ENCODE peak calls at places on chromosomes 16 and 17, in five cellular contexts. Q is AG04450, U is GM13977, Z is AG09319, A is neural crest cell. C is an unnamed sample.
A peak's percentile ranks its signal among the peaks of the same experiment; 100 is the strongest.

GRCh38 chr17:82400830-82401229 is 17.3 kb upstream of the HEXD start:
- DNase-seq in Q (no peak), U (peak; percentile 91), Z (no peak), A (no peak), C (no peak)

GRCh38 chr17:70995997-70996396 is 826.7 kb downstream of the KCNJ2 start:
- DNase-seq in Q (no peak), U (no peak), Z (no peak), A (no peak), C (no peak)

GRCh38 chr17:65941500-65941899 is 250.4 kb downstream of the CEP112 start:
- DNase-seq in Q (no peak), U (no peak), Z (no peak), A (no peak), C (no peak)

GRCh38 chr17:46736100-46736499 is 82.4 kb downstream of the WNT3 start:
- DNase-seq in Q (no peak), U (no peak), Z (no peak), A (no peak), C (peak; percentile 13)

GRCh38 chr17:75855310-75856061 is at the start of gene WBP2:
- DNase-seq in Q (peak; percentile 99), U (peak; percentile 99), Z (peak; percentile 99), A (peak; percentile 95), C (peak; percentile 100)

GRCh38 chr17:17570207-17570797 is 21.2 kb downstream of the PEMT start:
- DNase-seq in Q (no peak), U (no peak), Z (no peak), A (no peak), C (no peak)

GRCh38 chr16:6146874-6147425 is 1049.4 kb upstream of the EEF2KMT start:
- DNase-seq in Q (no peak), U (no peak), Z (no peak), A (no peak), C (no peak)

GRCh38 chr17:7246779-7247178 is 4.5 kb upstream of the GABARAP start:
- DNase-seq in Q (no peak), U (no peak), Z (no peak), A (no peak), C (no peak)

GRCh38 chr16:12902511-12903324 is 1.3 kb downstream of the SHISA9 start:
- DNase-seq in Q (no peak), U (no peak), Z (no peak), A (peak; percentile 4), C (no peak)

GRCh38 chr17:41264599-41264998 is 579 bp upstream of the KRTAP9-6 start:
- DNase-seq in Q (no peak), U (peak; percentile 0), Z (no peak), A (no peak), C (no peak)

GRCh38 chr16:66750279-66751134 is 902 bp downstream of the DYNC1LI2 start:
- DNase-seq in Q (no peak), U (peak; percentile 36), Z (no peak), A (no peak), C (no peak)

GRCh38 chr16:2761886-2762583 is 9.6 kb downstream of the SRRM2 start:
- DNase-seq in Q (no peak), U (no peak), Z (no peak), A (no peak), C (no peak)

GRCh38 chr17:49574283-49574892 is 1.3 kb upstream of the NXPH3 start:
- DNase-seq in Q (no peak), U (peak; percentile 11), Z (no peak), A (no peak), C (no peak)

GRCh38 chr17:62995377-62995885 is 29.4 kb downstream of the TANC2 start:
- DNase-seq in Q (no peak), U (peak; percentile 26), Z (no peak), A (no peak), C (no peak)

GRCh38 chr17:45883063-45883462 is 11.3 kb upstream of the MAPT start:
- DNase-seq in Q (no peak), U (no peak), Z (no peak), A (no peak), C (no peak)

GRCh38 chr16:11949527-11949926 is 7.7 kb upstream of the NPIPB2 start:
- DNase-seq in Q (no peak), U (peak; percentile 82), Z (no peak), A (peak; percentile 8), C (no peak)

GRCh38 chr17:41058741-41059140 is 1.2 kb downstream of the KRTAP2-3 start:
- DNase-seq in Q (no peak), U (no peak), Z (no peak), A (no peak), C (no peak)

GRCh38 chr16:47311738-47312505 is 148.9 kb downstream of the ITFG1 start:
- DNase-seq in Q (no peak), U (no peak), Z (no peak), A (no peak), C (no peak)

GRCh38 chr16:19844945-19845641 is 39.6 kb downstream of the GPRC5B start:
- DNase-seq in Q (peak; percentile 78), U (no peak), Z (peak; percentile 44), A (no peak), C (no peak)

GRCh38 chr17:45315583-45316270 is 1.1 kb downstream of the MAP3K14 start:
- DNase-seq in Q (no peak), U (no peak), Z (no peak), A (no peak), C (no peak)

GRCh38 chr16:53779186-53779585 is 75.2 kb downstream of the FTO start:
- DNase-seq in Q (no peak), U (no peak), Z (no peak), A (no peak), C (no peak)

GRCh38 chr16:21083729-21084268 is 66.8 kb downstream of the DNAH3 start:
- DNase-seq in Q (no peak), U (peak; percentile 45), Z (no peak), A (peak; percentile 63), C (no peak)

GRCh38 chr17:70242781-70243437 is 73.6 kb downstream of the KCNJ2 start:
- DNase-seq in Q (no peak), U (peak; percentile 7), Z (no peak), A (no peak), C (no peak)

GRCh38 chr16:59274141-59274540 is 540.0 kb upstream of the GOT2 start:
- DNase-seq in Q (no peak), U (no peak), Z (no peak), A (no peak), C (no peak)

GRCh38 chr17:74851612-74852236 is 8.0 kb downstream of the GRIN2C start:
- DNase-seq in Q (no peak), U (no peak), Z (no peak), A (no peak), C (no peak)

GRCh38 chr16:85209526-85210121 is 97.4 kb upstream of the CIBAR2 start:
- DNase-seq in Q (no peak), U (no peak), Z (no peak), A (no peak), C (no peak)

GRCh38 chr17:57749701-57750100 is 4.6 kb upstream of the CCDC182 start:
- DNase-seq in Q (no peak), U (no peak), Z (no peak), A (no peak), C (no peak)

GRCh38 chr17:57745242-57745641 is at the start of gene CCDC182:
- DNase-seq in Q (no peak), U (no peak), Z (no peak), A (no peak), C (no peak)

GRCh38 chr17:57750109-57750845 is 5.2 kb upstream of the CCDC182 start:
- DNase-seq in Q (no peak), U (no peak), Z (no peak), A (no peak), C (no peak)

GRCh38 chr17:57746221-57746620 is 1.1 kb upstream of the CCDC182 start:
- DNase-seq in Q (no peak), U (no peak), Z (no peak), A (no peak), C (no peak)

DNA sequence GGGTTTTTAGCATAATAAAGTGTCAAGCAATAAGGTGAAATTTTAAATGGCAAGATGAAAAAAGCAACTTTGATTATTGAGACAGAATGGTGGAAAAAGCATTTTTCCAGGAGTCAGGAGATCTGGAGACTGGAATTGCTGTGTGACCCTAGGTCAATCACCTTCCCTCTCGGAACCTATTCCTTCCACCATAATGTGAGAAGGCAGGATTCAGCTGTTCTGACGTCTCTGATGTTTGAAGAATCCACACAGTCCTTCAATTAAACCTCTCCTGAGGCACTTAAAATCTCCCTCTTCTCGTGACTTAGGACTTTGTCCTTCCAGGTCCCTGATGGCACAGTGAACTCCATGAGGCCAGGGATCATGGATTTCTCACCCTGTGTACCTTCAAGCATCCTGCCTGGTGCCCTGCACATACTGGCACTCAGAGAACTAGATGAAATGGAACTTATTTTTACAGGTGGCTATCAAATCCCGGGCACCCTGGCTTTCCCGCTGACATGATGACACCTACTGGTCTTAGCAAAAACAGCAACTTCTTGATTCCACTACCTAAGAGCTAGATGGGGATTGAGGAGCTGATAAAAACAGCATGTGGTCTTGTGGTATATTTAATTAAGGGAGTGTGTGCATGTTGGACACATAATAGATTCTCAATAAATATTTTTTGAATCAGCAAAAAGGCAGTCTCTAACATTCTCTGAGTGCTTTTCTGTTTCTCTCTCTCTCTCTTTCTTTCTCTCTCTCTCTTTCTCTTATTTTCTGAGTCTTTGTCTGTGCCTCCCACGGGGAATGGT is 2.3 kb upstream of the CCDC182 start:
- DNase-seq in Q (peak; percentile 33), U (peak; percentile 77), Z (peak; percentile 35), A (peak; percentile 33), C (no peak)
- TF ChIP-seq CTCF in Q (peak; percentile 91), U (peak; percentile 82), Z (peak; percentile 80), A (peak; percentile 85), C (peak; percentile 74)

GRCh38 chr17:77914440-77915254 is 43.9 kb upstream of the TNRC6C start:
- DNase-seq in Q (no peak), U (no peak), Z (no peak), A (no peak), C (no peak)
- TF ChIP-seq CTCF in Q (no peak), U (no peak), Z (no peak), A (no peak), C (no peak)

GRCh38 chr16:68366062-68366461 is 55.2 kb downstream of the PRMT7 start:
- DNase-seq in Q (no peak), U (no peak), Z (no peak), A (no peak), C (no peak)

GRCh38 chr16:68367891-68368601 is 57.2 kb downstream of the PRMT7 start:
- DNase-seq in Q (no peak), U (no peak), Z (no peak), A (no peak), C (no peak)

GRCh38 chr16:68368602-68368944 is 57.8 kb downstream of the PRMT7 start:
- DNase-seq in Q (no peak), U (peak; percentile 70), Z (no peak), A (no peak), C (peak; percentile 30)

GRCh38 chr16:68367440-68367839 is 56.6 kb downstream of the PRMT7 start:
- DNase-seq in Q (no peak), U (no peak), Z (no peak), A (no peak), C (no peak)

GRCh38 chr16:68367034-68367433 is 56.2 kb downstream of the PRMT7 start:
- DNase-seq in Q (no peak), U (peak; percentile 74), Z (peak; percentile 3), A (peak; percentile 61), C (no peak)
- TF ChIP-seq CTCF in Q (peak; percentile 40), U (peak; percentile 63), Z (peak; percentile 39), A (peak; percentile 61), C (peak; percentile 59)

DNA sequence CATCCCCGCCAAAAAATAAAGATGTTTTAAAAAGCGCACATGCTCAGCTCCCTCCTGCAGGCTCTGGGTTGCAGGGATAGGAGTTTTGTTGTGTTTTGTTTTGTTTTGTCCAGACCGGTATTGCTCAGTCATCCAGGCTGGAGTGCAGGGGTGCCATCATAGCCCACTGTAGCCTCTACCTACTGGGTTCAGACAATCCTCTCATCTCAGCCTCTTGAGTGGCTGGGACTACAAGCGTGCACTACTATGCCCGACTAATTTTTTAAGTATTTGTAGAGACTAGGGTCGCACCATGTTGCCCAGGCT is 661 bp downstream of the WWOX start:
- DNase-seq in Q (no peak), U (no peak), Z (no peak), A (no peak), C (no peak)
- TF ChIP-seq CTCF in Q (no peak), U (no peak), Z (no peak), A (no peak), C (no peak)